ENCODE peak calls at places on chromosomes 3 and 15, in ten cellular contexts. W is lower lobe of right lung; E is heart left ventricle; R is HCT116; J is naive thymus-derived CD4-positive, alpha-beta T cell; F is CD4-positive, CD25-positive, alpha-beta regulatory T cell; H is heart right ventricle; K is aorta; B is HepG2; N is RWPE2. X is an unnamed sample.

GRCh38 chr15:57618325-57618724 is 26.6 kb downstream of the MYZAP start:
- ATAC-seq in W (no peak), E (no peak), R (no peak), J (no peak), F (no peak), H (no peak), K (no peak), B (no peak), N (no peak), X (no peak)

GRCh38 chr3:136699271-136699828 is 52.8 kb downstream of the STAG1 start:
- ATAC-seq in W (no peak), E (no peak), R (no peak), J (no peak), F (no peak), H (no peak), K (no peak), B (no peak), N (no peak), X (no peak)

GRCh38 chr15:50148362-50148963 is 29.4 kb upstream of the ATP8B4 start:
- ATAC-seq in W (no peak), E (no peak), R (peak), J (no peak), F (no peak), H (no peak), K (no peak), B (peak), N (peak), X (no peak)

GRCh38 chr3:39362812-39363211 is 20.4 kb upstream of the SLC25A38 start:
- ATAC-seq in W (peak), E (no peak), R (no peak), J (no peak), F (no peak), H (no peak), K (no peak), B (peak), N (no peak), X (no peak)

GRCh38 chr3:42290966-42291714 is 25.2 kb upstream of the CCK start:
- ATAC-seq in W (no peak), E (no peak), R (no peak), J (no peak), F (no peak), H (no peak), K (no peak), B (no peak), N (no peak), X (no peak)

GRCh38 chr3:13583251-13584180 is 34.6 kb downstream of the FBLN2 start:
- ATAC-seq in W (peak), E (no peak), R (no peak), J (no peak), F (no peak), H (no peak), K (no peak), B (no peak), N (no peak), X (no peak)

GRCh38 chr3:53320697-53321096 is 26.6 kb downstream of the DCP1A start:
- ATAC-seq in W (peak), E (peak), R (no peak), J (no peak), F (no peak), H (peak), K (peak), B (no peak), N (peak), X (no peak)

GRCh38 chr15:45126535-45127158 is 3.0 kb downstream of the DUOXA1 start:
- ATAC-seq in W (no peak), E (no peak), R (peak), J (peak), F (peak), H (no peak), K (no peak), B (peak), N (peak), X (no peak)

GRCh38 chr3:72181231-72181630 is 396.3 kb upstream of the PROK2 start:
- ATAC-seq in W (no peak), E (no peak), R (no peak), J (no peak), F (no peak), H (no peak), K (no peak), B (no peak), N (no peak), X (no peak)

GRCh38 chr3:185935465-185936263 is 2.1 kb downstream of the TRA2B start:
- ATAC-seq in W (no peak), E (no peak), R (no peak), J (no peak), F (no peak), H (no peak), K (no peak), B (no peak), N (no peak), X (no peak)

GRCh38 chr15:70090436-70091291 is 7.1 kb downstream of the TLE3 start:
- ATAC-seq in W (no peak), E (no peak), R (no peak), J (no peak), F (no peak), H (no peak), K (no peak), B (no peak), N (no peak), X (no peak)

GRCh38 chr3:104805042-104805441 is 561.7 kb upstream of the ALCAM start:
- ATAC-seq in W (no peak), E (no peak), R (no peak), J (no peak), F (no peak), H (no peak), K (no peak), B (no peak), N (no peak), X (no peak)

GRCh38 chr3:104816008-104816407 is 550.7 kb upstream of the ALCAM start:
- ATAC-seq in W (no peak), E (no peak), R (no peak), J (no peak), F (no peak), H (no peak), K (no peak), B (no peak), N (no peak), X (no peak)

GRCh38 chr3:104805508-104805907 is 561.2 kb upstream of the ALCAM start:
- ATAC-seq in W (no peak), E (no peak), R (no peak), J (no peak), F (no peak), H (no peak), K (no peak), B (no peak), N (no peak), X (no peak)

DNA sequence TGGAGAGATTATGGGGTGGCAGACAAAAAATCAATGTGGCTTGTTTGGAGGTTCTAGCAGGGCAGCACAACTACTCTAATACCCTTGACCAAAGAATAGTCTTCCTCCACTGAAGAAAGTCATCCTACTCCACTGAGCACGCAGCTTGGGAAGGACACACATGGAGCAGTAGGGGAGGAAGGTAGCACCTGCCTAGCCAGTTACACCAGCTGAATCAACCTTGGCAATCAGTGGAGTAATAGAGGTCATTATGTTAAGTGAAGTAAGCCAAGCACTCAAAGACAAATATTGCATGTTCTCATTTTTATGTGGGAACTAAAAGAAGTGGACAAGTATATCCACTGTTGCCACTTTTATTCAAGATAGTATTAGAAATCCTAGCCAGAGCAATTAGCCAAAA is 555.8 kb upstream of the ALCAM start:
- ATAC-seq in W (no peak), E (no peak), R (no peak), J (no peak), F (no peak), H (no peak), K (no peak), B (no peak), N (no peak), X (no peak)
- H3K27ac ChIP-seq in W (no peak), E (no peak), R (no peak), J (no peak), F (no peak), H (no peak), K (no peak), B (no peak), N (no peak), X (no peak)

DNA sequence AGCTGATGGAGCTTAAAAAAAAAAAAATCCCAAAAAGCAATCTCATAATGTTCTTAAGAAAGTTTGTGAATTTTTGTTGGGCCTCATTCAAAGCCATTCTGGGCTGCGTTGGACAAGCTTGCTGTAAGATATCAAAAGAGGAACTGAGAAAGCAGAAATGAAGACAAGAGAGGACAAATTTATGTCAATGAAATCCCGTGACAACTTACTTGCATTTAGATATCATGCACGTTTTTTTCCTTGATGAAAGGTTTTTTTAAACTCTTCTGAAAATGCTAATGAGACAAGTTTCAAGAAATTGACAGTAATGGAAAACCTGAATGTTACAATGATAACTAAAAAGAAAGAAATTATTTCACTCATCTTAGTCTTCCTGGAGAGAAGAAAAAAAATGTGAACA is 662.9 kb downstream of the SQOR start:
- ATAC-seq in W (no peak), E (no peak), R (no peak), J (no peak), F (no peak), H (no peak), K (no peak), B (no peak), N (no peak), X (no peak)
- H3K27ac ChIP-seq in W (no peak), E (no peak), R (no peak), J (no peak), F (no peak), H (peak), K (no peak), B (no peak), N (no peak), X (no peak)

GRCh38 chr3:194300392-194300758 is 50.8 kb downstream of the CPN2 start:
- ATAC-seq in W (peak), E (peak), R (no peak), J (no peak), F (no peak), H (peak), K (peak), B (peak), N (no peak), X (peak)
- H3K27ac ChIP-seq in W (peak), E (no peak), R (peak), J (no peak), F (no peak), H (no peak), K (no peak), B (no peak), N (no peak), X (peak)

DNA sequence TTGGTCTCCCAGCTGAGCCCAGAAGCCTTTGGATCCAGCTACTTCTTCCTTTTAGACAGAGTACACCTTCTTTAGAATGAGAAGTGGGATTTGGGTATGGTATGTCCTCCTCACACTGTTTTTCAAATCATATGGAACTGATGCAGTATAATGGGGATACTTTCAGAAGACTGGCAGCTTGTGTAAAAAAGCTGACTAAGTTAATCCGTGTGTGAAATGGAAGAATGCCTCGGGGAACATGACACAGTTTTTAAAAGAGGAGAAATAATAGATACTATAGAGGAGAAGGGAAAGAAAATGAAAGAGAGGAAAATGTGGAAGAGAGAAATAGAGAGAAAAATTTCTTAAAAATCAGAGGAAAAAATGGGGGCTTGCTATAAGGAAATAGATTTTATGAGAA is 47.7 kb downstream of the TUSC7 start:
- ATAC-seq in W (no peak), E (no peak), R (no peak), J (no peak), F (no peak), H (no peak), K (no peak), B (no peak), N (no peak), X (no peak)
- H3K27ac ChIP-seq in W (no peak), E (no peak), R (no peak), J (no peak), F (no peak), H (no peak), K (no peak), B (no peak), N (no peak), X (no peak)

DNA sequence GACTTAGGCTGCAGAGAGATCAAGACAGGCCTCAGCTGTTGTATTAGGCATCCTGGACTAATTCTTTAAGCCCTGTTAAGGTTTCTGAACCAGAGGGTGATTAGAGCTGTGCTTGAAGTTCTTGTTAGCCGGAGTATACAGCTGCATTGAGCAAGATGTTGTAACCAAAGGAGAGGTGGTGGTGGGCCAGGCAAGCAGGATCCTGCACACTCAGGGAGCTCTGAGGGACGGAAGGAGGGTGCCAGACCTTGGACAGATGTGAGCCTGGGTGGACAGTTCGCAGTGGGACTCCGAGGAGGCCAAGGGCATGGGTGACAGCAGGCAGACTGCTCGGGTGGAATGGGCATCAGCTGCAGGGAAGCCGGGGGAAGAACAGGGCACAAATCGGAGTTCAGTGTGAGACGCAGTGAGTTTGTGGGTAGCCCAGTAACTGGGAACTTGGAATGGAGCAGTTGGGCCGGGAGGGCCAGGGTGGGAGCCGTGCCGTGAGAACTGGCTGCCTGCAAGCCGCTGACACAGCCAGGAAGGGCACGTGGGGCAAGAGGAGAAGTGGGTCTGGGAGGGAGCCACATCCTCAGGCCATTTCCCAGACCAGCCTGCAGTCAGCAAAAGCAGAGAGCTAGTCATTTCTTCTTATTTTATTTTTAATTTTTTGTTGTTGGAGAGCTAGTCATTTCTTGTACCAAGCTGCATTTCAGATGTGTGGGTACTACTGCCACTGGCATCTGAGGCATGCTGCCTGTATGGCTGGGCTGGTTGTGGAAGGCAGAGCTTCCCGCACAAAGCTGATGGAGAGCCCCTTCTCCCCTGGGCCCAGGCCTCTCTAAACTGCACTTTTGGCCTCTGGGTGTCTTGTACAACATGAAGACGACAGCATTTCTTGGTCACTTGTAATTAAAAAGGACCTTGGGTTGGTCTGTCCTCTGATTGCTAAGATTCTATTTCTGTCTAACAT is 61.0 kb downstream of the PGPEP1L start:
- ATAC-seq in W (peak), E (peak), R (no peak), J (peak), F (no peak), H (peak), K (peak), B (no peak), N (no peak), X (no peak)
- H3K27ac ChIP-seq in W (peak), E (no peak), R (no peak), J (no peak), F (no peak), H (peak), K (peak), B (no peak), N (no peak), X (peak)

DNA sequence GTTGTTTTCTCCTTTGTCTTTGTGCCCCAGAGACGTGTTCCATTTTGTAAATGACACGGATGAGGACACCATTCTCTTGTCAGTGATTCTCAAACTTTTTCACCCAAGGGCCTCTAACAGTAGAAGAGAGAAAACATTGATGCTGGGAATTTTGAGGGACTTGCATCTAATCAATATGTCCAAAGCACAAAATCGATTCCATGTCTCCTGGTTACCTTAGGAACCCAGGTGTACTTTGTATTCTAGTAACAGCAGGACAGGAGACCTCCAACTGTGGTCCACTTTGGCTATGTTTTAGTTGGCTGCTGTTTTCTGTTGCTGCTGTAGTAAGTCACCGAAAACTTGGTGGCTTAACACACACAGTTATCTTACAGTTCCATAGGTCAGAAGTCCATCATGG is 24.5 kb upstream of the ZBTB38 start:
- ATAC-seq in W (no peak), E (no peak), R (no peak), J (no peak), F (no peak), H (no peak), K (no peak), B (peak), N (no peak), X (no peak)
- H3K27ac ChIP-seq in W (no peak), E (no peak), R (no peak), J (no peak), F (no peak), H (no peak), K (no peak), B (peak), N (no peak), X (no peak)

DNA sequence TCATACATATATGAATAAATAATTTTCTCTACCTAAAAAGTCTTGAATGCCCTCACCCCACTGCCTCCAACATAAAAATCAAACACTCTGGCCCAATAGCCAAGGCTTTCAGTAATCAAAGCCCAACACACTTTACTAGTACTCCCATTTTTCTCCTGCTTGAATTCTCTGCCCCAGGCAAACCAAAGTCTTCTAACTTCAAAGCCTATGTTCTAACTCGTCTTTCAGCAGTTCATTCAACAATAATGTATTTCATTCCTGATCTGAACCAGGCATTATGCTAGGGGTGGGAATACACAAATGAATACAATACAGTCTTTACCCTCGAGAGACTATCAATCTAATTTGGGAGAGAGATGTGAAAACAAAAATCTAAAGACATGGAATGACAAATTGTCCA is 11.4 kb upstream of the ZNF592 start:
- ATAC-seq in W (no peak), E (no peak), R (no peak), J (no peak), F (no peak), H (no peak), K (no peak), B (no peak), N (no peak), X (no peak)
- H3K27ac ChIP-seq in W (no peak), E (no peak), R (no peak), J (no peak), F (peak), H (no peak), K (no peak), B (no peak), N (no peak), X (no peak)